ENCODE peak calls at places on chromosomes 11 and 22, in four cellular contexts. One of them, this sample, is unnamed.

GRCh38 chr22:30305519-30305905 is 16.2 kb upstream of the CASTOR1 start:
- DNase-seq in lung: no peak
- DNase-seq in psoas muscle: peak; percentile 71
- DNase-seq in DND-41: peak; percentile 87
- DNase-seq in this sample: peak; percentile 85

GRCh38 chr11:36399236-36399635 is 103.1 kb downstream of the PRR5L start:
- DNase-seq in psoas muscle: no peak
- DNase-seq in lung: no peak
- DNase-seq in DND-41: no peak
- DNase-seq in this sample: no peak

GRCh38 chr11:102451693-102452460 is 688 bp downstream of the TMEM123 start:
- DNase-seq in DND-41: peak; percentile 85
- DNase-seq in psoas muscle: peak; percentile 59
- DNase-seq in lung: peak; percentile 58
- DNase-seq in this sample: peak; percentile 62

GRCh38 chr11:114174712-114175495 is 115.4 kb downstream of the ZBTB16 start:
- DNase-seq in lung: no peak
- DNase-seq in psoas muscle: peak; percentile 24
- DNase-seq in DND-41: no peak
- DNase-seq in this sample: peak; percentile 43

GRCh38 chr11:7548659-7549283 is 35.0 kb downstream of the PPFIBP2 start:
- DNase-seq in lung: no peak
- DNase-seq in psoas muscle: no peak
- DNase-seq in DND-41: no peak
- DNase-seq in this sample: no peak

GRCh38 chr22:50317178-50317577 is 9.6 kb downstream of the DENND6B start:
- DNase-seq in DND-41: no peak
- DNase-seq in psoas muscle: no peak
- DNase-seq in lung: no peak
- DNase-seq in this sample: no peak

GRCh38 chr11:66498508-66498907 is 11.9 kb upstream of the BBS1 start:
- DNase-seq in DND-41: no peak
- DNase-seq in lung: no peak
- DNase-seq in psoas muscle: no peak
- DNase-seq in this sample: no peak

GRCh38 chr11:103378931-103379330 is 269.7 kb downstream of the DYNC2H1 start:
- DNase-seq in psoas muscle: no peak
- DNase-seq in lung: no peak
- DNase-seq in DND-41: no peak
- DNase-seq in this sample: no peak

GRCh38 chr22:49767355-49768062 is 60.2 kb downstream of the BRD1 start:
- DNase-seq in psoas muscle: peak; percentile 14
- DNase-seq in DND-41: peak; percentile 40
- DNase-seq in lung: no peak
- DNase-seq in this sample: no peak

GRCh38 chr11:7072401-7073028 is 16.3 kb upstream of the RBMXL2 start:
- DNase-seq in psoas muscle: no peak
- DNase-seq in lung: no peak
- DNase-seq in DND-41: no peak
- DNase-seq in this sample: no peak

GRCh38 chr11:117384045-117384444 is 56.4 kb downstream of the CEP164 start:
- DNase-seq in lung: no peak
- DNase-seq in DND-41: no peak
- DNase-seq in psoas muscle: no peak
- DNase-seq in this sample: no peak

GRCh38 chr22:23700706-23701105 is 9.9 kb downstream of the RGL4 start:
- DNase-seq in lung: no peak
- DNase-seq in DND-41: no peak
- DNase-seq in psoas muscle: no peak
- DNase-seq in this sample: no peak

GRCh38 chr22:23708270-23708669 is 17.5 kb downstream of the RGL4 start:
- DNase-seq in lung: no peak
- DNase-seq in DND-41: no peak
- DNase-seq in psoas muscle: no peak
- DNase-seq in this sample: no peak

GRCh38 chr22:23705358-23705757 is 14.5 kb downstream of the RGL4 start:
- DNase-seq in DND-41: no peak
- DNase-seq in lung: no peak
- DNase-seq in psoas muscle: no peak
- DNase-seq in this sample: no peak

GRCh38 chr22:23704829-23705228 is 14.0 kb downstream of the RGL4 start:
- DNase-seq in DND-41: no peak
- DNase-seq in lung: no peak
- DNase-seq in psoas muscle: no peak
- DNase-seq in this sample: no peak

GRCh38 chr22:23704062-23704461 is 13.2 kb downstream of the RGL4 start:
- DNase-seq in psoas muscle: no peak
- DNase-seq in DND-41: no peak
- DNase-seq in lung: no peak
- DNase-seq in this sample: no peak
- H3K36me3 ChIP-seq in psoas muscle: peaks cover 78% of the 10 kb centered on the region
- H3K36me3 ChIP-seq in DND-41: peaks cover 96% of the 10 kb centered on the region
- H3K36me3 ChIP-seq in lung: peaks cover 46% of the 10 kb centered on the region
- H3K36me3 ChIP-seq in this sample: peaks cover 43% of the 10 kb centered on the region

GRCh38 chr11:111269146-111269868 is 23.8 kb downstream of the POU2AF2 start:
- DNase-seq in lung: no peak
- DNase-seq in psoas muscle: no peak
- DNase-seq in DND-41: no peak
- DNase-seq in this sample: no peak

DNA sequence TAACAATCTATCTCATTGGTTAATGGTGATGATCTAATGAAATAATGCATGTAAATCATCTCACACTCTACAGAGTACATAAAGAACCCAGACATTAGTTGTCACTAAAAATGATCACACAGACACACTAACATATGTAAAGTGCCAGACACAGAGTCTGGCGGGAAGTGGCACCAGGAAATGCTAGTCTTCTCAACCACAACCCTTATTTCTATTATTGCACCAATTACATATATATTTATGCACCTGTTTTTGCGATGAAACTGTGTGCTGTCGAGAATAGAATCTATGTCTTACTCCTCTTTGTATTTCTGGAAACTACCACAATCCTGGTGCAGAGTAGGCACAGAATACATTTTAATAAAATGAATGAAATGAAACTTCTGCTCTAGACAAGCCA is 25.9 kb upstream of the POU2AF3 start:
- DNase-seq in lung: no peak
- DNase-seq in psoas muscle: no peak
- DNase-seq in DND-41: no peak
- DNase-seq in this sample: no peak
- TF ChIP-seq CTCF in lung: no peak
- TF ChIP-seq CTCF in psoas muscle: no peak
- TF ChIP-seq CTCF in DND-41: no peak
- TF ChIP-seq CTCF in this sample: no peak

GRCh38 chr22:39317756-39318506 is 1.5 kb downstream of the RPL3 start:
- DNase-seq in DND-41: no peak
- DNase-seq in lung: no peak
- DNase-seq in psoas muscle: no peak
- DNase-seq in this sample: no peak
- H3K36me3 ChIP-seq in DND-41: peaks cover 63% of the 10 kb centered on the region
- H3K36me3 ChIP-seq in lung: peaks cover 21% of the 10 kb centered on the region
- H3K36me3 ChIP-seq in psoas muscle: peaks cover 57% of the 10 kb centered on the region
- H3K36me3 ChIP-seq in this sample: peaks cover 52% of the 10 kb centered on the region

GRCh38 chr11:38323961-38324761 is 1726.1 kb upstream of the RAG2 start:
- DNase-seq in DND-41: no peak
- DNase-seq in psoas muscle: no peak
- DNase-seq in lung: no peak
- DNase-seq in this sample: no peak
- TF ChIP-seq CTCF in DND-41: no peak
- TF ChIP-seq CTCF in psoas muscle: no peak
- TF ChIP-seq CTCF in lung: no peak
- TF ChIP-seq CTCF in this sample: no peak

GRCh38 chr22:24054356-24054755 is 43.3 kb downstream of the CABIN1 start:
- DNase-seq in DND-41: no peak
- DNase-seq in lung: no peak
- DNase-seq in psoas muscle: no peak
- DNase-seq in this sample: no peak
- H3K36me3 ChIP-seq in DND-41: peaks cover 91% of the 10 kb centered on the region
- H3K36me3 ChIP-seq in lung: peaks cover 6% of the 10 kb centered on the region
- H3K36me3 ChIP-seq in psoas muscle: peaks cover 95% of the 10 kb centered on the region
- H3K36me3 ChIP-seq in this sample: peaks cover 90% of the 10 kb centered on the region

DNA sequence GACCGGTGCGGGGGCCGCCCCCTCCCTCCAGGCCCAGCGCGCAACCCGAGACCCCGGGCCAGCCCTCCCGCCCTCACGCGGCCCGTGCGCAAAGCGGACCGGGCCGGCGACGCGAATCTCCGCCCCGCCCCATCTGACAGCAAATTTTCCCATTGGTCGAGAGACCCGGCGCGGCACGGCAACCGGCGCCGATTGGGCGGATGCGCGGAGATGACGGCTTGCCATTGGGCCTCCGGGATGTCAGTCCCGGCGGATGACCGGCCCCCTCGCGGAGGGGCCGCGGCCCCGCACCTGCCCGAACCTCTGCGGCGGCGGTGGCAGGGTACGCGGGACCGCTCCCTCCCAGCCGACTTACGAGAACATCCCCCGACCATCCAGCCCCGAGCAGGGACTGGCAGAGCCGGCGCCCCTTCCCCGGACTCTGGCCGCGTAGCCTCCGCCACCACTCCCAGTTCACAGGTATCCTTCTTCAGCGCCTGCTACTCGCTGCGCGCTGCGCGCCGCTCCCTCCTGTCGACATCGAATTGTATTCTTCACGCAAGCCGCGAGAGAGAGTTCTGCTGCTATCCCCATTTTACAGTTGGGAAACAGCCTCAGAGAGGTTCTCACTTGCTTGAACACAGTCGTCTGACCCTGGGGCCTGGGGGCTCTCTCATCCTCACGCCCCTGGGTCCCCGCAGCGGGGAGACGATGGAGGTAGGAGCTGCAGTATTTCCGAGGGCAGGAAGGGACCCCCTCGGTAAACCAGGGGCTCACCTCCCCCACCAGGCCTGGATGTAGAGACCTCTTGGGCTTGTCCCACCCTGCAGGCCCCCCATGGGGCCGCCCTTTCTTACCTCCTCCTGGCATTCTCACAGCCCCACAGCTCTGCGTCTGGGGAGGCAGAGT is at the start of gene ARVCF:
- DNase-seq in psoas muscle: peak; percentile 92
- DNase-seq in DND-41: peak; percentile 84
- DNase-seq in lung: peak; percentile 92
- DNase-seq in this sample: peak; percentile 95
- TF ChIP-seq CTCF in psoas muscle: peak; percentile 23
- TF ChIP-seq CTCF in DND-41: no peak
- TF ChIP-seq CTCF in lung: peak; percentile 13
- TF ChIP-seq CTCF in this sample: peak; percentile 55

GRCh38 chr11:59117774-59118173 is 10.7 kb downstream of the FAM111B start:
- DNase-seq in psoas muscle: no peak
- DNase-seq in DND-41: no peak
- DNase-seq in lung: no peak
- DNase-seq in this sample: no peak
- H3K36me3 ChIP-seq in psoas muscle: no peaks in the 10 kb centered on the region
- H3K36me3 ChIP-seq in DND-41: peaks cover 92% of the 10 kb centered on the region
- H3K36me3 ChIP-seq in lung: no peaks in the 10 kb centered on the region
- H3K36me3 ChIP-seq in this sample: no peaks in the 10 kb centered on the region

GRCh38 chr11:32186118-32186517 is 95.2 kb downstream of the RCN1 start:
- DNase-seq in psoas muscle: no peak
- DNase-seq in lung: no peak
- DNase-seq in DND-41: no peak
- DNase-seq in this sample: no peak
- TF ChIP-seq CTCF in psoas muscle: no peak
- TF ChIP-seq CTCF in lung: no peak
- TF ChIP-seq CTCF in DND-41: no peak
- TF ChIP-seq CTCF in this sample: no peak

DNA sequence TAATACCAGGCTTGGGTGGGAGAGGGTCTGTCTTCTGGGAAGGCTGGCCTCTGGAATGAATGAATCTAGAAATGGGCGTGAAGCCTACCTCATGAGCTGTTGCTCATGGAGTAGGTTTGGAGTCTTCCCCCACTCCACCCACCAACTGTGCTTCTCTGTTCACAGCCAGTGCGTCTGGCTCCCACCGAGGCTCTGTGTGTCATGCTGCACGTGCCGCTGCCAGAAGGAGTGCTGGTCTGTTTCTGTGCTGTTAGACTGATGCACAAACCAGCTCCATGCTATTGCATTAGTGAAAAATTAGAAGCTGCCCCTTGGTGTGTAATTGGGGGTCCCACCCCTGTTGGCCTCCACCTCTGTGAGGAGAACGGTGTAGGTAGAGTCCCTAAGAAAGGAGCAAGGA is 132.3 kb upstream of the PARVA start:
- DNase-seq in psoas muscle: no peak
- DNase-seq in lung: no peak
- DNase-seq in DND-41: no peak
- DNase-seq in this sample: peak; percentile 74
- H3K36me3 ChIP-seq in psoas muscle: peaks cover 3% of the 10 kb centered on the region
- H3K36me3 ChIP-seq in lung: peaks cover 9% of the 10 kb centered on the region
- H3K36me3 ChIP-seq in DND-41: no peaks in the 10 kb centered on the region
- H3K36me3 ChIP-seq in this sample: peaks cover 66% of the 10 kb centered on the region